ENCODE peak calls at places on chromosome 13, in four cellular contexts. B is WTC11, I is A549, T is K562. L is an unnamed sample.
A peak's percentile ranks its signal among the peaks of the same experiment; 100 is the strongest.

GRCh38 chr13:74889321-74889720 is 592.6 kb downstream of the TBC1D4 start:
- DNase-seq in B (no peak), I (no peak), T (no peak), L (no peak)

GRCh38 chr13:24725379-24725778 is 38.6 kb upstream of the RNF17 start:
- DNase-seq in B (no peak), I (no peak), T (no peak), L (no peak)

GRCh38 chr13:29428310-29428991 is 167.0 kb downstream of the SLC7A1 start:
- DNase-seq in I (no peak), B (peak; percentile 65), T (no peak), L (no peak)

GRCh38 chr13:48222358-48223015 is 10.5 kb upstream of the ITM2B start:
- DNase-seq in I (no peak), B (no peak), T (no peak), L (no peak)

GRCh38 chr13:94178625-94179244 is 300.7 kb downstream of the DCT start:
- DNase-seq in B (no peak), T (no peak), I (no peak), L (peak; percentile 53)

GRCh38 chr13:110597041-110597689 is 18.2 kb upstream of the NAXD start:
- DNase-seq in I (no peak), B (no peak), T (no peak), L (no peak)

GRCh38 chr13:50805805-50806204 is 37.7 kb downstream of the DLEU7 start:
- DNase-seq in T (no peak), I (peak; percentile 11), B (no peak), L (peak; percentile 5)

GRCh38 chr13:75850915-75851314 is 214.8 kb downstream of the LMO7 start:
- DNase-seq in B (no peak), T (peak; percentile 51), I (no peak), L (no peak)

GRCh38 chr13:31267126-31267784 is 67.5 kb downstream of the B3GLCT start:
- DNase-seq in B (no peak), T (no peak), I (no peak), L (no peak)

GRCh38 chr13:78657699-78658629 is 991 bp downstream of the OBI1 start:
- DNase-seq in T (no peak), B (no peak), I (no peak), L (peak; percentile 74)

GRCh38 chr13:102657630-102658029 is 37.2 kb downstream of the METTL21C start:
- DNase-seq in I (no peak), T (no peak), B (no peak), L (no peak)

GRCh38 chr13:88086577-88086976 is 415.4 kb downstream of the SLITRK5 start:
- DNase-seq in T (no peak), B (no peak), I (no peak), L (no peak)

GRCh38 chr13:113470073-113470472 is 16.8 kb upstream of the ADPRHL1 start:
- DNase-seq in B (no peak), T (no peak), I (no peak), L (no peak)

GRCh38 chr13:27170521-27171243 is 929 bp downstream of the USP12 start:
- DNase-seq in B (peak; percentile 75), I (peak; percentile 39), T (peak; percentile 32), L (peak; percentile 33)

GRCh38 chr13:99257291-99257690 is 888 bp downstream of the GPR18 start:
- DNase-seq in I (no peak), B (no peak), T (no peak), L (no peak)

GRCh38 chr13:68319384-68319783 is 1089.2 kb upstream of the PCDH9 start:
- DNase-seq in B (no peak), I (no peak), T (no peak), L (no peak)

GRCh38 chr13:29830000-29830399 is 20.4 kb downstream of the UBL3 start:
- DNase-seq in B (no peak), T (no peak), I (no peak), L (no peak)

GRCh38 chr13:66659291-66660012 is 570.7 kb downstream of the PCDH9 start:
- DNase-seq in B (no peak), T (no peak), I (peak; percentile 48), L (no peak)

GRCh38 chr13:87680298-87680697 is 9.1 kb downstream of the SLITRK5 start:
- DNase-seq in I (peak; percentile 36), T (no peak), B (no peak), L (no peak)

GRCh38 chr13:48647625-48648024 is 6.1 kb upstream of the CYSLTR2 start:
- DNase-seq in B (no peak), T (no peak), I (no peak), L (peak; percentile 34)

GRCh38 chr13:81350056-81350455 is 1009.1 kb upstream of the SPRY2 start:
- DNase-seq in B (no peak), T (no peak), I (no peak), L (no peak)

GRCh38 chr13:95540848-95541247 is 11.7 kb upstream of the CLDN10 start:
- DNase-seq in I (no peak), B (no peak), T (no peak), L (no peak)

GRCh38 chr13:110232756-110233155 is 74.2 kb downstream of the COL4A1 start:
- DNase-seq in B (no peak), T (no peak), I (no peak), L (no peak)

GRCh38 chr13:106028916-106029315 is 506.5 kb downstream of the EFNB2 start:
- DNase-seq in T (no peak), I (no peak), B (no peak), L (no peak)

GRCh38 chr13:80037505-80037888 is 303.4 kb downstream of the SPRY2 start:
- DNase-seq in B (no peak), I (peak; percentile 33), T (no peak), L (no peak)

GRCh38 chr13:43755844-43756243 is 30.9 kb downstream of the ENOX1 start:
- DNase-seq in I (no peak), B (no peak), T (no peak), L (no peak)

GRCh38 chr13:47396915-47397314 is 500.1 kb upstream of the HTR2A start:
- DNase-seq in T (no peak), I (no peak), B (peak; percentile 12), L (no peak)

GRCh38 chr13:98310485-98311199 is 133.6 kb upstream of the RNF113B start:
- DNase-seq in B (no peak), I (no peak), T (no peak), L (peak; percentile 62)

GRCh38 chr13:94332360-94333040 is 147.0 kb downstream of the DCT start:
- DNase-seq in I (no peak), T (no peak), B (no peak), L (no peak)

GRCh38 chr13:110957181-110957884 is 42.5 kb upstream of the ANKRD10 start:
- DNase-seq in B (peak; percentile 55), T (no peak), I (peak; percentile 32), L (peak; percentile 7)

GRCh38 chr13:91142572-91142971 is 204.9 kb upstream of the MIR17HG start:
- DNase-seq in B (no peak), T (no peak), I (peak; percentile 35), L (no peak)

GRCh38 chr13:109105899-109106298 is 476.5 kb downstream of the MYO16 start:
- DNase-seq in I (no peak), T (no peak), B (no peak), L (no peak)

GRCh38 chr13:109114991-109115390 is 485.6 kb downstream of the MYO16 start:
- DNase-seq in I (no peak), B (no peak), T (no peak), L (no peak)

GRCh38 chr13:109111141-109111540 is 481.7 kb downstream of the MYO16 start:
- DNase-seq in I (no peak), B (no peak), T (no peak), L (no peak)

GRCh38 chr13:109113427-109113826 is 484.0 kb downstream of the MYO16 start:
- DNase-seq in T (no peak), I (no peak), B (no peak), L (no peak)

GRCh38 chr13:109110159-109110558 is 480.7 kb downstream of the MYO16 start:
- DNase-seq in B (no peak), I (no peak), T (no peak), L (no peak)
- TF ChIP-seq HMGXB4 in B (no peak), I (no peak), T (no peak), L (no peak)

DNA sequence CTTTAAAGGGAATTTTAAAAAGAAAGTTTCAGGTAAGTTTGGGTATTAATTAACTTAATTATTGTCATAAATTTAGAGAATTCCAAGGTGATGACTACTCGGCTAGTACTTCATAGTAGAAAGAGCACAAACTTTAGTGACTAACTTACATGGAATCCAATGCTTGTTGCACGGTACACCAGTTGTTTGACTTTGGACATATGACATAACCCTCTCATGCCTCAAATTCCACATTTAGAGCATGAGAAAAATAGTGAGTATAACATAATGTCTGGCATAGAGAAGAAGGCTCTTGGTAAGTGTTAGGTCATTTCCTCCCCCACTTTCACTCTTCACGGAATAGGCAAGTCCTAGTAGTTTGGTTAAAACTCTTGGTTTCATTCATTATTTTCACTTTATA is 1249.4 kb upstream of the SLC10A2 start:
- DNase-seq in I (peak; percentile 47), B (no peak), T (no peak), L (peak; percentile 1)
- TF ChIP-seq HMGXB4 in I (no peak), B (no peak), T (no peak), L (no peak)

GRCh38 chr13:97100821-97101220 is 106.5 kb upstream of the OXGR1 start:
- DNase-seq in I (no peak), B (no peak), T (no peak), L (no peak)
- TF ChIP-seq HMGXB4 in I (no peak), B (no peak), T (no peak), L (no peak)

GRCh38 chr13:45490068-45490467 is 25.3 kb downstream of the COG3 start:
- DNase-seq in I (peak; percentile 9), B (no peak), T (no peak), L (peak; percentile 25)
- TF ChIP-seq HMGXB4 in I (no peak), B (no peak), T (no peak), L (no peak)

DNA sequence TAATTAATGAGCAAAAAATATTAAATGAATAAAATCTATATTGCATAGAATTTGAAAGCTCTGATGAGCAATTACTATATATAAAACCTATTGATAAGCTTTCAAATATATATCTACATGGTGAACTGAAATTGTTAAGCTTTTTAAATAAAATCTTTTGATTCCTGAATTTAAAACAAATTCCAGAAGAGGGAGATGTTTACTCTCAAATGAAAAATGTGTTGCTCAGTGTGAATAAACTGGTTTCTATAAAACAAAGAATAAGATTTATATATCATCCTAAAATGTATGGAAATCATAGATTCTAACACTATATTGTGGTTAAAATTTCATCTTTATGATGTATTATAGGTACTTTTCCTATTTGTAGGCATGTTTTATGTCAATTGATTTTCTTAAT is 171.5 kb upstream of the SLITRK6 start:
- DNase-seq in B (no peak), T (no peak), I (no peak), L (no peak)
- TF ChIP-seq HMGXB4 in B (no peak), T (no peak), I (no peak), L (no peak)

DNA sequence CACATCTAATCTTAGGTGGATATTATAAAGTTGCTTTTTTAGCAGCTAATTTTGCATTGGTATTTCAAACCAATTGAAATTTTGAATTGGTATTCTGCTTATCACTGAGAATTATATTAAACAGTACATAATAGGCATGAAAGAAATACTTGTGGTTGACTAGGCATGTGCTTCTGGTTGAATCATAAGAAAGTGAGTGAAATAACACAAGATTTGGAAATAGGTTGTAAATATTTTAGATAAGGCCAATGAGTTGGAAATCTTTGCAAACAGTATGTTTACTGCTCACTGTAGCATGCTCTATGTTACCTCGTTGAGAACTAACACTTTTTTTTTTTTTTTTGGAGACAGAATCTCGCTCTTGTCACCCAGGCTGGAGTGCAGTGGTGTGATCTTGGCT is 66.8 kb upstream of the RFC3 start:
- DNase-seq in I (no peak), T (no peak), B (no peak), L (no peak)
- TF ChIP-seq HMGXB4 in I (no peak), T (no peak), B (no peak), L (no peak)

GRCh38 chr13:23621316-23621645 is 51.1 kb downstream of the TNFRSF19 start:
- DNase-seq in B (no peak), T (no peak), I (peak; percentile 57), L (peak; percentile 20)
- TF ChIP-seq HMGXB4 in B (no peak), T (no peak), I (no peak), L (no peak)

L was measured in HepG2.